ENCODE peak calls at places on chromosome 9, in eight cellular contexts. One of them, this sample, is unnamed.

GRCh38 chr9:74573792-74574191 is 76.7 kb downstream of the RORB start:
- DNase-seq in GM23338: no peak
- DNase-seq in HCT116: no peak
- DNase-seq in SK-N-SH: no peak
- DNase-seq in HepG2: no peak
- DNase-seq in HL-60: no peak
- DNase-seq in A549: no peak
- DNase-seq in GM12878: no peak
- DNase-seq in this sample: no peak

GRCh38 chr9:4604678-4605095 is 57.4 kb upstream of the PLPP6 start:
- DNase-seq in GM23338: peak
- DNase-seq in HCT116: peak
- DNase-seq in SK-N-SH: peak
- DNase-seq in HepG2: peak
- DNase-seq in HL-60: no peak
- DNase-seq in A549: peak
- DNase-seq in GM12878: peak
- DNase-seq in this sample: peak

GRCh38 chr9:121267689-121268597 is at the start of gene GSN:
- DNase-seq in GM23338: peak
- DNase-seq in HCT116: no peak
- DNase-seq in SK-N-SH: peak
- DNase-seq in HepG2: peak
- DNase-seq in HL-60: no peak
- DNase-seq in A549: peak
- DNase-seq in GM12878: no peak
- DNase-seq in this sample: no peak

GRCh38 chr9:122085260-122085659 is 7.8 kb downstream of the TTLL11 start:
- DNase-seq in GM23338: no peak
- DNase-seq in HCT116: no peak
- DNase-seq in SK-N-SH: no peak
- DNase-seq in HepG2: no peak
- DNase-seq in HL-60: no peak
- DNase-seq in A549: no peak
- DNase-seq in GM12878: no peak
- DNase-seq in this sample: no peak

GRCh38 chr9:130327781-130328348 is 62.3 kb downstream of the HMCN2 start:
- DNase-seq in GM23338: no peak
- DNase-seq in HCT116: no peak
- DNase-seq in SK-N-SH: peak
- DNase-seq in HepG2: no peak
- DNase-seq in HL-60: no peak
- DNase-seq in A549: no peak
- DNase-seq in GM12878: no peak
- DNase-seq in this sample: no peak

GRCh38 chr9:12906646-12907045 is 131.8 kb downstream of the LURAP1L start:
- DNase-seq in GM23338: no peak
- DNase-seq in HCT116: no peak
- DNase-seq in SK-N-SH: no peak
- DNase-seq in HepG2: no peak
- DNase-seq in HL-60: no peak
- DNase-seq in A549: no peak
- DNase-seq in GM12878: no peak
- DNase-seq in this sample: no peak

GRCh38 chr9:71363286-71363961 is 242.0 kb upstream of the TRPM3 start:
- DNase-seq in GM23338: peak
- DNase-seq in HCT116: no peak
- DNase-seq in SK-N-SH: no peak
- DNase-seq in HepG2: no peak
- DNase-seq in HL-60: no peak
- DNase-seq in A549: no peak
- DNase-seq in GM12878: no peak
- DNase-seq in this sample: no peak

GRCh38 chr9:98698856-98699255 is 9.9 kb downstream of the GABBR2 start:
- DNase-seq in GM23338: no peak
- DNase-seq in HCT116: no peak
- DNase-seq in SK-N-SH: no peak
- DNase-seq in HepG2: no peak
- DNase-seq in HL-60: no peak
- DNase-seq in A549: no peak
- DNase-seq in GM12878: no peak
- DNase-seq in this sample: no peak

GRCh38 chr9:8961186-8961666 is 1161.6 kb upstream of the DMAC1 start:
- DNase-seq in GM23338: no peak
- DNase-seq in HCT116: no peak
- DNase-seq in SK-N-SH: no peak
- DNase-seq in HepG2: peak
- DNase-seq in HL-60: no peak
- DNase-seq in A549: no peak
- DNase-seq in GM12878: no peak
- DNase-seq in this sample: no peak

GRCh38 chr9:70902705-70903131 is 218.7 kb downstream of the TRPM3 start:
- DNase-seq in GM23338: no peak
- DNase-seq in HCT116: no peak
- DNase-seq in SK-N-SH: no peak
- DNase-seq in HepG2: no peak
- DNase-seq in HL-60: no peak
- DNase-seq in A549: peak
- DNase-seq in GM12878: no peak
- DNase-seq in this sample: peak

GRCh38 chr9:136675477-136676296 is 11.6 kb downstream of the AGPAT2 start:
- DNase-seq in GM23338: no peak
- DNase-seq in HCT116: no peak
- DNase-seq in SK-N-SH: no peak
- DNase-seq in HepG2: no peak
- DNase-seq in HL-60: no peak
- DNase-seq in A549: no peak
- DNase-seq in GM12878: no peak
- DNase-seq in this sample: no peak

GRCh38 chr9:114275246-114275994 is 47.5 kb upstream of the ORM1 start:
- DNase-seq in GM23338: no peak
- DNase-seq in HCT116: no peak
- DNase-seq in SK-N-SH: no peak
- DNase-seq in HepG2: no peak
- DNase-seq in HL-60: no peak
- DNase-seq in A549: no peak
- DNase-seq in GM12878: no peak
- DNase-seq in this sample: no peak

GRCh38 chr9:2493106-2493505 is 128.5 kb upstream of the VLDLR start:
- DNase-seq in GM23338: no peak
- DNase-seq in HCT116: no peak
- DNase-seq in SK-N-SH: no peak
- DNase-seq in HepG2: no peak
- DNase-seq in HL-60: peak
- DNase-seq in A549: peak
- DNase-seq in GM12878: no peak
- DNase-seq in this sample: no peak

GRCh38 chr9:2012347-2012746 is 2.8 kb upstream of the SMARCA2 start:
- DNase-seq in GM23338: no peak
- DNase-seq in HCT116: no peak
- DNase-seq in SK-N-SH: no peak
- DNase-seq in HepG2: no peak
- DNase-seq in HL-60: no peak
- DNase-seq in A549: no peak
- DNase-seq in GM12878: peak
- DNase-seq in this sample: no peak

GRCh38 chr9:72577212-72577753 is 55.9 kb downstream of the TMC1 start:
- DNase-seq in GM23338: no peak
- DNase-seq in HCT116: peak
- DNase-seq in SK-N-SH: no peak
- DNase-seq in HepG2: no peak
- DNase-seq in HL-60: no peak
- DNase-seq in A549: peak
- DNase-seq in GM12878: no peak
- DNase-seq in this sample: no peak

GRCh38 chr9:125888220-125888619 is 141.0 kb downstream of the PBX3 start:
- DNase-seq in GM23338: no peak
- DNase-seq in HCT116: no peak
- DNase-seq in SK-N-SH: no peak
- DNase-seq in HepG2: no peak
- DNase-seq in HL-60: no peak
- DNase-seq in A549: no peak
- DNase-seq in GM12878: no peak
- DNase-seq in this sample: no peak

GRCh38 chr9:128068656-128069221 is 707 bp downstream of the SLC25A25 start:
- DNase-seq in GM23338: no peak
- DNase-seq in HCT116: no peak
- DNase-seq in SK-N-SH: peak
- DNase-seq in HepG2: no peak
- DNase-seq in HL-60: no peak
- DNase-seq in A549: no peak
- DNase-seq in GM12878: no peak
- DNase-seq in this sample: no peak

GRCh38 chr9:129752915-129753724 is at the start of gene PTGES:
- DNase-seq in GM23338: peak
- DNase-seq in HCT116: peak
- DNase-seq in SK-N-SH: peak
- DNase-seq in HepG2: no peak
- DNase-seq in HL-60: no peak
- DNase-seq in A549: peak
- DNase-seq in GM12878: no peak
- DNase-seq in this sample: no peak

GRCh38 chr9:134335095-134335489 is 8.8 kb downstream of the RXRA start:
- DNase-seq in GM23338: no peak
- DNase-seq in HCT116: no peak
- DNase-seq in SK-N-SH: no peak
- DNase-seq in HepG2: no peak
- DNase-seq in HL-60: no peak
- DNase-seq in A549: no peak
- DNase-seq in GM12878: no peak
- DNase-seq in this sample: no peak

GRCh38 chr9:91530829-91531228 is 107.2 kb upstream of the NFIL3 start:
- DNase-seq in GM23338: no peak
- DNase-seq in HCT116: no peak
- DNase-seq in SK-N-SH: no peak
- DNase-seq in HepG2: peak
- DNase-seq in HL-60: no peak
- DNase-seq in A549: no peak
- DNase-seq in GM12878: no peak
- DNase-seq in this sample: no peak

GRCh38 chr9:83957029-83957513 is 22.9 kb downstream of the HNRNPK start:
- DNase-seq in GM23338: peak
- DNase-seq in HCT116: no peak
- DNase-seq in SK-N-SH: no peak
- DNase-seq in HepG2: no peak
- DNase-seq in HL-60: no peak
- DNase-seq in A549: no peak
- DNase-seq in GM12878: no peak
- DNase-seq in this sample: no peak

GRCh38 chr9:134174526-134175290 is 10.3 kb upstream of the RNU6ATAC start:
- DNase-seq in GM23338: no peak
- DNase-seq in HCT116: no peak
- DNase-seq in SK-N-SH: no peak
- DNase-seq in HepG2: no peak
- DNase-seq in HL-60: peak
- DNase-seq in A549: no peak
- DNase-seq in GM12878: no peak
- DNase-seq in this sample: no peak

GRCh38 chr9:21015959-21016358 is 15.5 kb downstream of the HACD4 start:
- DNase-seq in GM23338: no peak
- DNase-seq in HCT116: no peak
- DNase-seq in SK-N-SH: no peak
- DNase-seq in HepG2: no peak
- DNase-seq in HL-60: no peak
- DNase-seq in A549: no peak
- DNase-seq in GM12878: no peak
- DNase-seq in this sample: no peak

GRCh38 chr9:21018177-21018576 is 13.3 kb downstream of the HACD4 start:
- DNase-seq in GM23338: peak
- DNase-seq in HCT116: no peak
- DNase-seq in SK-N-SH: no peak
- DNase-seq in HepG2: no peak
- DNase-seq in HL-60: no peak
- DNase-seq in A549: no peak
- DNase-seq in GM12878: no peak
- DNase-seq in this sample: no peak

GRCh38 chr9:21015122-21015815 is 16.2 kb downstream of the HACD4 start:
- DNase-seq in GM23338: peak
- DNase-seq in HCT116: no peak
- DNase-seq in SK-N-SH: no peak
- DNase-seq in HepG2: no peak
- DNase-seq in HL-60: no peak
- DNase-seq in A549: no peak
- DNase-seq in GM12878: no peak
- DNase-seq in this sample: no peak

GRCh38 chr9:21017092-21017491 is 14.3 kb downstream of the HACD4 start:
- DNase-seq in GM23338: no peak
- DNase-seq in HCT116: no peak
- DNase-seq in SK-N-SH: no peak
- DNase-seq in HepG2: no peak
- DNase-seq in HL-60: no peak
- DNase-seq in A549: peak
- DNase-seq in GM12878: no peak
- DNase-seq in this sample: no peak
- H3K27ac ChIP-seq in GM23338: no peak
- H3K27ac ChIP-seq in HCT116: no peak
- H3K27ac ChIP-seq in SK-N-SH: peak
- H3K27ac ChIP-seq in HepG2: no peak
- H3K27ac ChIP-seq in HL-60: no peak
- H3K27ac ChIP-seq in A549: no peak
- H3K27ac ChIP-seq in GM12878: no peak
- H3K27ac ChIP-seq in this sample: no peak

GRCh38 chr9:36665921-36666429 is 93.3 kb downstream of the MELK start:
- DNase-seq in GM23338: no peak
- DNase-seq in HCT116: no peak
- DNase-seq in SK-N-SH: no peak
- DNase-seq in HepG2: no peak
- DNase-seq in HL-60: no peak
- DNase-seq in A549: no peak
- DNase-seq in GM12878: peak
- DNase-seq in this sample: no peak
- TF ChIP-seq REST in GM23338: no peak
- TF ChIP-seq REST in HCT116: no peak
- TF ChIP-seq REST in SK-N-SH: no peak
- TF ChIP-seq REST in HepG2: no peak
- TF ChIP-seq REST in HL-60: no peak
- TF ChIP-seq REST in A549: no peak
- TF ChIP-seq REST in GM12878: no peak
- TF ChIP-seq REST in this sample: no peak

GRCh38 chr9:68447611-68448010 is 91.2 kb downstream of the PGM5 start:
- DNase-seq in GM23338: no peak
- DNase-seq in HCT116: no peak
- DNase-seq in SK-N-SH: no peak
- DNase-seq in HepG2: no peak
- DNase-seq in HL-60: no peak
- DNase-seq in A549: no peak
- DNase-seq in GM12878: no peak
- DNase-seq in this sample: no peak
- H3K27ac ChIP-seq in GM23338: no peak
- H3K27ac ChIP-seq in HCT116: no peak
- H3K27ac ChIP-seq in SK-N-SH: no peak
- H3K27ac ChIP-seq in HepG2: no peak
- H3K27ac ChIP-seq in HL-60: no peak
- H3K27ac ChIP-seq in A549: no peak
- H3K27ac ChIP-seq in GM12878: no peak
- H3K27ac ChIP-seq in this sample: no peak

DNA sequence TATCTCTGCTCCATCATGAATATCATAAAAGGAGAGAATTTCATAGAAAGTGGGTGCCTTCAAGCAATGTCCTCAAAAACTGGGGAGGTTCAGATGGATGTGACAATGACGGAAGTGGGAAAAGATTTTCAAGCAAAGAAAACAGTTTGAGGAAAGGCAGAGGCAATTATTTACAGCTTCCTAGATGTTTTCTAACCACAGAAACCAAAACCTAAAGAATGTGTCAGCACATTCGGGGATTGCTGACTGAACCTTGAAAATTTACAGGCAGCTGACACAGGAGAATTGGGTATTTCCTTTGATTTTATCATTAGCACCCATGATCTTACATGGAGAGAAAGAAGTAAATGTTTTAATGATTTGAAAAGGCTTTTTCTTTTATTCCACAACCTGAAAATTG is 369.0 kb downstream of the ACTL7B start:
- DNase-seq in GM23338: no peak
- DNase-seq in HCT116: no peak
- DNase-seq in SK-N-SH: no peak
- DNase-seq in HepG2: no peak
- DNase-seq in HL-60: no peak
- DNase-seq in A549: no peak
- DNase-seq in GM12878: no peak
- DNase-seq in this sample: no peak
- TF ChIP-seq REST in GM23338: no peak
- TF ChIP-seq REST in HCT116: no peak
- TF ChIP-seq REST in SK-N-SH: no peak
- TF ChIP-seq REST in HepG2: no peak
- TF ChIP-seq REST in HL-60: no peak
- TF ChIP-seq REST in A549: no peak
- TF ChIP-seq REST in GM12878: no peak
- TF ChIP-seq REST in this sample: no peak

This sample was measured in Panc1.